ENCODE peak calls at places on chromosomes 11 and 22, in eight cellular contexts. K, R, P, L, U, F, A and W are unnamed samples.

GRCh38 chr11:34250732-34251639 is 106.8 kb downstream of the ABTB2 start:
- DNase-seq in K (peak; percentile 89), R (peak; percentile 78), P (peak; percentile 72), L (peak; percentile 33), U (peak; percentile 86), F (peak; percentile 80), A (peak; percentile 18), W (peak; percentile 65)

GRCh38 chr22:20530368-20531153 is 23.2 kb downstream of the MED15 start:
- DNase-seq in K (peak; percentile 82), R (peak; percentile 28), P (peak; percentile 62), L (peak; percentile 74), U (no peak), F (peak; percentile 96), A (peak; percentile 65), W (peak; percentile 73)

GRCh38 chr22:26590525-26590858 is 560 bp upstream of the TPST2 start:
- DNase-seq in K (no peak), R (no peak), P (peak; percentile 26), L (no peak), U (no peak), F (peak; percentile 55), A (no peak), W (peak; percentile 51)

GRCh38 chr22:40418366-40419201 is 48.2 kb downstream of the SGSM3 start:
- DNase-seq in K (no peak), R (peak; percentile 69), P (no peak), L (no peak), U (peak; percentile 66), F (no peak), A (no peak), W (no peak)

GRCh38 chr11:12377106-12377823 is at the start of gene PARVA:
- DNase-seq in K (peak; percentile 43), R (peak; percentile 78), P (peak; percentile 69), L (peak; percentile 95), U (no peak), F (peak; percentile 94), A (peak; percentile 88), W (peak; percentile 94)

GRCh38 chr11:130636672-130637463 is 188.4 kb downstream of the ADAMTS15 start:
- DNase-seq in K (peak; percentile 96), R (no peak), P (peak; percentile 42), L (peak; percentile 45), U (no peak), F (peak; percentile 91), A (peak; percentile 51), W (peak; percentile 53)

GRCh38 chr11:66668653-66669430 is 8.8 kb downstream of the RBM4B start:
- DNase-seq in K (no peak), R (no peak), P (no peak), L (no peak), U (no peak), F (no peak), A (no peak), W (no peak)

GRCh38 chr11:86068138-86068861 is 584 bp downstream of the PICALM start:
- DNase-seq in K (no peak), R (peak; percentile 54), P (peak; percentile 40), L (peak; percentile 58), U (peak; percentile 59), F (peak; percentile 60), A (peak; percentile 40), W (peak; percentile 60)

DNA sequence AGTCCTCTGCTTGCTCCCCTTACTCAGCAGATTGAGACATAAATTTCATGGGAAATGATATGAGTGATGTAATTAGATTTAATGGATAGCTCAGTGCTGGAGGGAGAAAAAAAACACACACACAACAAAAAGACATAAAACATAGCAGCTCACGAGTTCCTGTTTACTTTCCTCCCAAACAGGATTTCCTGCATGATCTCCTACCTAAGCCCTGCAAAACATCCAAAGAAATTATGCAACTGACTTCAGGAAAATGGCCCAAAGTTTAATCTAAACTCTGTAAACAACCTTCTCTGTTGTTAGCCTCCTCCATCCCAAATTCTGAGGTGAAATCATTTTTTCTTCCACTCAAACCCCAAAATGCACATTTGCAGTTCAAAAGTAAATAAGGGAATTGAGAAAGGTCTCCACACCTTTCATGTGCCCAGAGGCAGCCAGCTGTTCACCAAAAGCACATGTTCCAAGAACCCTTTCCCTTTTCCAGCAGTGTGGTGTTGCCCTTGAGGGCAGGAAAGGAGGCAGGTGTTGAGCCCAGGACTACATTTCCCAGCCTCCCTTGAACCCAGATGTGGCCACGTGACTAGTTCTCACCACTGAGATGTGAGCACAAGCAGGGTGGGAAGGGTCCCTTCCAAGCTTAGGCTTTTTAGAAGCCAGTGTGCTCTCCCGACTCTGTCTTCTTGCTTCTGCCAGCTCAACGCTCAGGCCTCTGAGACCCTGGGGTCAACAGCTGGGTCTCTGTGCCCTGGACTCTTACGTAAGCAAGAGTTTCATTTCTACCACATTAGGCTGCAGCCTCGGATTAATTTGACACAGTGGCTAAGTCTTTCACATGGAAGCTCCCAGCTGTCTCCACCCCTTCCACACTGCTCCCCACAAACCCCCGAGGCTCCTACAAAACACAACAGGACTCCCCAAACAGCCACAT is 301.2 kb downstream of the CTTN start:
- DNase-seq in K (no peak), R (no peak), P (no peak), L (peak; percentile 79), U (no peak), F (no peak), A (no peak), W (no peak)
- H3K36me3 ChIP-seq in K (no peaks in the 10 kb centered on the region), R (no peaks in the 10 kb centered on the region), P (no peaks in the 10 kb centered on the region), L (no peaks in the 10 kb centered on the region), U (no peaks in the 10 kb centered on the region), F (no peaks in the 10 kb centered on the region), A (no peaks in the 10 kb centered on the region), W (no peaks in the 10 kb centered on the region)

GRCh38 chr11:128627666-128628342 is 40.4 kb upstream of the ETS1 start:
- DNase-seq in K (no peak), R (no peak), P (no peak), L (peak; percentile 81), U (peak; percentile 59), F (no peak), A (no peak), W (no peak)

GRCh38 chr11:128625766-128626165 is 38.4 kb upstream of the ETS1 start:
- DNase-seq in K (no peak), R (no peak), P (no peak), L (no peak), U (no peak), F (no peak), A (no peak), W (no peak)

GRCh38 chr11:128628343-128628673 is 41.0 kb upstream of the ETS1 start:
- DNase-seq in K (no peak), R (no peak), P (no peak), L (no peak), U (no peak), F (no peak), A (no peak), W (no peak)

GRCh38 chr11:128628686-128629085 is 41.3 kb upstream of the ETS1 start:
- DNase-seq in K (no peak), R (no peak), P (peak; percentile 28), L (no peak), U (no peak), F (no peak), A (no peak), W (no peak)

GRCh38 chr11:128626913-128627665 is 39.7 kb upstream of the ETS1 start:
- DNase-seq in K (no peak), R (no peak), P (no peak), L (no peak), U (no peak), F (no peak), A (no peak), W (no peak)
- H3K27me3 ChIP-seq in K (no peaks in the 10 kb centered on the region), R (no peaks in the 10 kb centered on the region), P (no peaks in the 10 kb centered on the region), L (no peaks in the 10 kb centered on the region), U (no peaks in the 10 kb centered on the region), F (no peaks in the 10 kb centered on the region), A (no peaks in the 10 kb centered on the region), W (no peaks in the 10 kb centered on the region)

GRCh38 chr11:61349189-61349751 is 12.4 kb downstream of the CYB561A3 start:
- DNase-seq in K (no peak), R (peak; percentile 17), P (no peak), L (no peak), U (no peak), F (no peak), A (no peak), W (no peak)

GRCh38 chr11:61352038-61352437 is 9.6 kb downstream of the CYB561A3 start:
- DNase-seq in K (no peak), R (peak; percentile 5), P (no peak), L (no peak), U (no peak), F (no peak), A (no peak), W (no peak)

GRCh38 chr11:61350803-61351202 is 10.9 kb downstream of the CYB561A3 start:
- DNase-seq in K (no peak), R (peak; percentile 11), P (no peak), L (no peak), U (no peak), F (no peak), A (no peak), W (no peak)

GRCh38 chr11:61349916-61350315 is 11.8 kb downstream of the CYB561A3 start:
- DNase-seq in K (no peak), R (peak; percentile 10), P (no peak), L (no peak), U (no peak), F (no peak), A (no peak), W (no peak)

DNA sequence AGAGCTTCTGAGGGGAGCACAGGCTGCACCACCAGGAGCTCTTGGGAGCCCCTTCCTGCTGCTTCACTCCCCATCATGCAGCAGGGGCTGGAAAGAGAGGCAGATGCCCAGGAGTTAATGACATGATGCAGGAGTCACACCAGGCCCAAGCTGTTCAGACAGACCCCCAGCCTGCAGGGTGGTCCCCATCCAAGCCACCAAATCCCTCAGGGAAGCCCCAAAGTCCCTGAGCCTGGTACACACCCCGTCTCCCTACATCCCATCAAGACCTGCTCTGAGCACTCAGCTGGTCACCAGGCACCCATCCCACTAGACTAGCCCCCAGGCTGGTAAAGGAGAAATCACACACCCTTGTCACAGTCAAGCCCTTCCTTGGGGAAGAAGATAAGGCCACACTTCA is 11.3 kb downstream of the CYB561A3 start:
- DNase-seq in K (no peak), R (peak; percentile 12), P (no peak), L (no peak), U (no peak), F (no peak), A (no peak), W (no peak)
- H3K36me3 ChIP-seq in K (peaks cover 7% of the 10 kb centered on the region), R (no peaks in the 10 kb centered on the region), P (peaks cover 18% of the 10 kb centered on the region), L (peaks cover 3% of the 10 kb centered on the region), U (peaks cover 27% of the 10 kb centered on the region), F (no peaks in the 10 kb centered on the region), A (no peaks in the 10 kb centered on the region), W (peaks cover 49% of the 10 kb centered on the region)

GRCh38 chr22:44693756-44694155 is 8.2 kb upstream of the PRR5 start:
- DNase-seq in K (no peak), R (no peak), P (no peak), L (no peak), U (no peak), F (no peak), A (no peak), W (no peak)

GRCh38 chr22:44691796-44692661 is 10.0 kb upstream of the PRR5 start:
- DNase-seq in K (no peak), R (no peak), P (peak; percentile 29), L (peak; percentile 80), U (no peak), F (no peak), A (no peak), W (no peak)

GRCh38 chr22:44689915-44690524 is 12.0 kb upstream of the PRR5 start:
- DNase-seq in K (no peak), R (no peak), P (no peak), L (no peak), U (no peak), F (no peak), A (no peak), W (no peak)

GRCh38 chr22:44692662-44693007 is 9.4 kb upstream of the PRR5 start:
- DNase-seq in K (no peak), R (no peak), P (no peak), L (no peak), U (no peak), F (no peak), A (no peak), W (no peak)

DNA sequence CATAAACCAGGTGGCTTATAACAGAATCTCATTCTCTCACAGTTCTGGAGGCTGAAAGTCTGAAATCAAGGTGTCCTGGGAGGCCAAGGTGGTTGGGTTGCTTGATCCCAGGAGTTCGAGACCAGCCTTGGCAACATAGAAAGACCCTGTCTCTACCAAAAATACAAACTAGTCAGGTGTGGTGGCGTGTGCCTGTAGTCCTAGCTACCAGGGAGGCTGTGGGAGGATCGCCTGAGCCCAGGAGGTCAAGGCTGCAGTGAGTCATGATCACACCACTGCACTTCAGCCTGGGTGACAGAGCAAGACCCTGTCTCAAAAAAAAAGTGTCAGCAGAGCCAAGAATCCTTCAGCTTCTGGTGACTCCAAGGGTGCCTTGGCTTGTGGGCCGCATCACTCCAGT is 8.9 kb upstream of the PRR5 start:
- DNase-seq in K (no peak), R (no peak), P (no peak), L (no peak), U (no peak), F (no peak), A (no peak), W (no peak)
- H3K27me3 ChIP-seq in K (no peaks in the 10 kb centered on the region), R (no peaks in the 10 kb centered on the region), P (no peaks in the 10 kb centered on the region), L (no peaks in the 10 kb centered on the region), U (no peaks in the 10 kb centered on the region), F (no peaks in the 10 kb centered on the region), A (no peaks in the 10 kb centered on the region), W (no peaks in the 10 kb centered on the region)